ENCODE peak calls at places on chromosomes 3 and 15, in ten cellular contexts. I is psoas muscle, U is stomach, R is fibroblast of lung, K is astrocyte of the spinal cord, F is heart left ventricle, M is right lobe of liver, Q is cardiac muscle cell, X is AG04450, L is fibroblast of mammary gland. T is an unnamed sample.

GRCh38 chr3:87145553-87145952 is 81.6 kb upstream of the CHMP2B start:
- DNase-seq in I (no peak), U (no peak), R (peak), K (peak), F (no peak), M (no peak), Q (peak), X (no peak), L (peak), T (peak)

GRCh38 chr3:140360332-140360731 is 317.5 kb upstream of the TRIM42 start:
- DNase-seq in I (no peak), U (no peak), R (no peak), K (no peak), F (no peak), M (no peak), Q (no peak), X (no peak), L (no peak), T (no peak)

GRCh38 chr3:182697345-182697919 is 95.9 kb upstream of the ATP11B start:
- DNase-seq in I (no peak), U (no peak), R (no peak), K (no peak), F (no peak), M (peak), Q (no peak), X (no peak), L (no peak), T (no peak)

GRCh38 chr3:192408721-192409151 is 318.6 kb downstream of the FGF12 start:
- DNase-seq in I (peak), U (no peak), R (peak), K (peak), F (peak), M (peak), Q (peak), X (no peak), L (no peak), T (no peak)

GRCh38 chr3:157700405-157700804 is 197.2 kb upstream of the VEPH1 start:
- DNase-seq in I (no peak), U (no peak), R (no peak), K (no peak), F (no peak), M (no peak), Q (peak), X (no peak), L (peak), T (no peak)

GRCh38 chr15:95345867-95346266 is 984.6 kb upstream of the NR2F2 start:
- DNase-seq in I (no peak), U (no peak), R (no peak), K (no peak), F (no peak), M (no peak), Q (no peak), X (no peak), L (no peak), T (no peak)

GRCh38 chr15:60633426-60633968 is 154.6 kb upstream of the ICE2 start:
- DNase-seq in I (no peak), U (no peak), R (no peak), K (no peak), F (no peak), M (no peak), Q (no peak), X (no peak), L (no peak), T (no peak)

GRCh38 chr3:115401298-115401697 is 222.0 kb upstream of the GAP43 start:
- DNase-seq in I (no peak), U (no peak), R (peak), K (peak), F (no peak), M (no peak), Q (no peak), X (peak), L (peak), T (peak)

GRCh38 chr15:88604381-88604951 is 16.7 kb upstream of the AEN start:
- DNase-seq in I (no peak), U (no peak), R (no peak), K (no peak), F (no peak), M (no peak), Q (peak), X (no peak), L (no peak), T (no peak)

GRCh38 chr3:185943363-185944106 is 5.7 kb upstream of the TRA2B start:
- DNase-seq in I (peak), U (peak), R (peak), K (peak), F (peak), M (peak), Q (peak), X (peak), L (peak), T (peak)

GRCh38 chr3:14857506-14857905 is 38.7 kb downstream of the FGD5 start:
- DNase-seq in I (no peak), U (no peak), R (no peak), K (no peak), F (no peak), M (no peak), Q (no peak), X (no peak), L (no peak), T (no peak)

GRCh38 chr3:137792633-137793271 is 28.6 kb downstream of the SOX14 start:
- DNase-seq in I (no peak), U (no peak), R (peak), K (no peak), F (no peak), M (peak), Q (peak), X (no peak), L (peak), T (peak)

GRCh38 chr3:62211675-62212429 is 161.5 kb downstream of the FEZF2 start:
- DNase-seq in I (no peak), U (no peak), R (no peak), K (peak), F (no peak), M (no peak), Q (no peak), X (no peak), L (no peak), T (no peak)

GRCh38 chr3:1082024-1082633 is 10.7 kb upstream of the CNTN6 start:
- DNase-seq in I (no peak), U (peak), R (peak), K (peak), F (no peak), M (peak), Q (peak), X (no peak), L (peak), T (peak)

GRCh38 chr15:40270246-40270995 is 12.4 kb downstream of the ANKRD63 start:
- DNase-seq in I (no peak), U (no peak), R (no peak), K (no peak), F (no peak), M (no peak), Q (no peak), X (no peak), L (peak), T (no peak)

GRCh38 chr3:150293401-150294001 is 114.6 kb upstream of the TSC22D2 start:
- DNase-seq in I (no peak), U (no peak), R (peak), K (peak), F (no peak), M (no peak), Q (no peak), X (peak), L (peak), T (peak)

GRCh38 chr3:23253214-23253613 is 50.1 kb downstream of the UBE2E2 start:
- DNase-seq in I (no peak), U (no peak), R (no peak), K (no peak), F (no peak), M (no peak), Q (no peak), X (no peak), L (no peak), T (no peak)

GRCh38 chr3:189813652-189814245 is 182.6 kb downstream of the TP63 start:
- DNase-seq in I (peak), U (no peak), R (no peak), K (no peak), F (no peak), M (no peak), Q (no peak), X (no peak), L (no peak), T (no peak)

GRCh38 chr15:82294061-82294690 is 31.6 kb downstream of the SAXO2 start:
- DNase-seq in I (no peak), U (no peak), R (no peak), K (peak), F (no peak), M (no peak), Q (no peak), X (no peak), L (no peak), T (no peak)

GRCh38 chr3:47266709-47267489 is 15.7 kb downstream of the KIF9 start:
- DNase-seq in I (peak), U (peak), R (peak), K (peak), F (peak), M (peak), Q (peak), X (peak), L (peak), T (peak)

GRCh38 chr3:155192957-155193746 is 100.3 kb downstream of the STRIT1 start:
- DNase-seq in I (no peak), U (no peak), R (no peak), K (no peak), F (no peak), M (no peak), Q (no peak), X (no peak), L (no peak), T (peak)

GRCh38 chr15:40929730-40930429 is 740 bp downstream of the DLL4 start:
- DNase-seq in I (peak), U (peak), R (peak), K (peak), F (no peak), M (peak), Q (peak), X (no peak), L (peak), T (peak)

GRCh38 chr3:16448691-16449090 is 64.8 kb downstream of the RFTN1 start:
- DNase-seq in I (peak), U (peak), R (peak), K (peak), F (peak), M (no peak), Q (no peak), X (peak), L (peak), T (peak)

GRCh38 chr3:37833790-37834189 is 27.9 kb upstream of the CTDSPL start:
- DNase-seq in I (no peak), U (no peak), R (no peak), K (no peak), F (no peak), M (no peak), Q (no peak), X (no peak), L (no peak), T (no peak)
- TF ChIP-seq CTCF in I (peak), U (no peak), R (no peak), K (no peak), F (peak), M (no peak), Q (no peak), X (no peak), L (peak), T (no peak)

GRCh38 chr3:101643009-101643844 is 33.7 kb downstream of the ZBTB11 start:
- DNase-seq in I (no peak), U (no peak), R (no peak), K (no peak), F (no peak), M (no peak), Q (no peak), X (no peak), L (no peak), T (no peak)
- H3K4me3 ChIP-seq in I (no peak), U (no peak), R (no peak), K (no peak), F (no peak), M (no peak), Q (no peak), X (no peak), L (no peak), T (no peak)

GRCh38 chr3:180804871-180805430 is 107.5 kb upstream of the FXR1 start:
- DNase-seq in I (no peak), U (no peak), R (peak), K (peak), F (no peak), M (no peak), Q (peak), X (no peak), L (peak), T (peak)
- TF ChIP-seq CTCF in I (peak), U (no peak), R (peak), K (peak), F (peak), M (no peak), Q (peak), X (peak), L (peak), T (peak)

DNA sequence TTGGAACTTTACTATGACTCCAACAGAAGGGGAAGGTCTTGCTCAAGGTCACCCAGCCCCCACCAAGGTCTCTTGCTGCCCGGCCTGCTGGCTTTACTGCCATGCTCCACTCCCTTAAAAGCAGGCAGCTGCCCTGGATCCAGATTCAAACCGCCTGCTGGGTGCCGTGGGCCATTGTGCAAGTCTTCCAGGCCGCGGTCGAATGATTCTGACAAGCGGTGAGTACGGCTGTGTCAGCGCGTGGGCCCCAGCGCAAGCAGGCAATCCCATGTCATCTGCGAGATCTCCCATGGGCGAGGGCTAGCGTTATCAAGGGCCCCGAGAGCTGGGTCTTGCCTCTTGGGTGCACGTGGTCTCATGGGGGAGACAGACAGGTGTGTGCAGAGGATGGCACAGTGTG is 37.6 kb downstream of the CORO2B start:
- DNase-seq in I (no peak), U (no peak), R (peak), K (no peak), F (no peak), M (no peak), Q (no peak), X (no peak), L (no peak), T (no peak)
- H3K4me3 ChIP-seq in I (no peak), U (no peak), R (no peak), K (no peak), F (no peak), M (no peak), Q (no peak), X (no peak), L (no peak), T (no peak)

GRCh38 chr15:63481105-63481810 is 23.1 kb upstream of the USP3 start:
- DNase-seq in I (no peak), U (no peak), R (no peak), K (no peak), F (no peak), M (no peak), Q (no peak), X (no peak), L (peak), T (peak)
- TF ChIP-seq CTCF in I (no peak), U (no peak), R (no peak), K (no peak), F (no peak), M (no peak), Q (no peak), X (no peak), L (no peak), T (no peak)

GRCh38 chr15:51601801-51602200 is 20.8 kb downstream of the DMXL2 start:
- DNase-seq in I (no peak), U (no peak), R (no peak), K (no peak), F (no peak), M (no peak), Q (no peak), X (no peak), L (no peak), T (no peak)

GRCh38 chr15:51602484-51602883 is 20.1 kb downstream of the DMXL2 start:
- DNase-seq in I (no peak), U (no peak), R (no peak), K (no peak), F (no peak), M (no peak), Q (no peak), X (no peak), L (no peak), T (no peak)

GRCh38 chr15:51603002-51603401 is 19.6 kb downstream of the DMXL2 start:
- DNase-seq in I (no peak), U (no peak), R (no peak), K (no peak), F (no peak), M (no peak), Q (no peak), X (no peak), L (no peak), T (no peak)

DNA sequence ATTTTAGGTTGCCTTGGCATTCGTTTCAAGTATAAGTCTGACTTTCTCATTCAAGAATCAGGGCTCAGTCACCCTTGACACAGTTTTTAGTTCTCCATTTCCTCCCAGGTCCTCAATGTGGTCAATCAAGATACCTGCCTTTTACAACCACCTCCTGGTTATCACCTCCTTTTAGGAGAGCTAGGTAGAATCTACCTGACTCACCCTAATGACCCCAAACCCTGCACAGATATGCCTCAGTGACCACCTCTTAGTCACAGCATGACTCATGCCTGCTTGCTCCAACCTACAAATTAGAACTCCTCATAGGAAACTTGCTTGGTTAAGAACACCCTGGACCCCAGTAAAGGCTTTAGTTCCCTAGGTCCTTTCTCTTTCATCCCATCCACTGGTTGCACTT is 22.5 kb downstream of the DMXL2 start:
- DNase-seq in I (no peak), U (no peak), R (no peak), K (peak), F (no peak), M (no peak), Q (no peak), X (no peak), L (peak), T (no peak)
- H3K4me3 ChIP-seq in I (no peak), U (no peak), R (no peak), K (no peak), F (no peak), M (no peak), Q (no peak), X (no peak), L (no peak), T (no peak)

T was measured in AG10803.